ENCODE peak calls at places on chromosomes 2 and 18, in seven cellular contexts. N, H, Q, B, F, Z and D are unnamed samples.

GRCh38 chr2:241966671-241967070 is 97.1 kb downstream of the RTP5 start:
- DNase-seq in Z (no peak), F (no peak), Q (no peak), N (no peak), H (no peak), B (peak), D (peak)

GRCh38 chr2:235468978-235469694 is 24.7 kb upstream of the AGAP1 start:
- DNase-seq in B (peak), Q (no peak), Z (peak), H (peak), N (peak), F (peak), D (no peak)

GRCh38 chr2:44168684-44169154 is at the start of gene PPM1B:
- DNase-seq in Z (no peak), H (peak), F (no peak), Q (peak), B (no peak), N (no peak), D (peak)

GRCh38 chr2:31187166-31187565 is 30.1 kb downstream of the CAPN14 start:
- DNase-seq in N (no peak), Z (no peak), H (no peak), B (no peak), F (no peak), Q (no peak), D (no peak)

GRCh38 chr2:42853571-42854206 is 61.3 kb upstream of the HAAO start:
- DNase-seq in Q (no peak), F (no peak), B (no peak), H (no peak), Z (no peak), N (no peak), D (peak)

GRCh38 chr2:13650586-13651180 is 933.9 kb downstream of the TRIB2 start:
- DNase-seq in Q (no peak), F (no peak), H (no peak), Z (peak), B (no peak), N (no peak), D (no peak)

GRCh38 chr18:76491801-76492668 is 3.0 kb downstream of the ZNF516 start:
- DNase-seq in Z (peak), Q (no peak), F (no peak), B (peak), H (peak), N (peak), D (peak)

GRCh38 chr2:63740943-63741342 is 100.8 kb upstream of the UGP2 start:
- DNase-seq in Z (peak), F (no peak), B (no peak), N (no peak), H (no peak), Q (no peak), D (no peak)

GRCh38 chr2:10072656-10073480 is 7.3 kb downstream of the CYS1 start:
- DNase-seq in Z (peak), N (peak), H (peak), Q (peak), F (peak), B (peak), D (peak)

GRCh38 chr2:237291138-237291792 is 122.7 kb downstream of the COL6A3 start:
- DNase-seq in B (peak), N (peak), H (peak), Z (peak), Q (peak), F (peak), D (no peak)

GRCh38 chr2:118848381-118849225 is 1.2 kb upstream of the EN1 start:
- DNase-seq in B (no peak), Z (no peak), F (no peak), Q (no peak), N (no peak), H (no peak), D (no peak)
- H3K4me3 ChIP-seq in B (no peak), Z (peak), F (no peak), Q (no peak), N (peak), H (no peak), D (no peak)

GRCh38 chr2:177264209-177264538 is 353 bp downstream of the NFE2L2 start:
- DNase-seq in Q (no peak), Z (peak), H (no peak), B (no peak), N (no peak), F (no peak), D (peak)

GRCh38 chr2:177264539-177265385 is at the start of gene NFE2L2:
- DNase-seq in Q (peak), F (peak), H (peak), N (peak), Z (peak), B (peak), D (peak)

GRCh38 chr2:177263451-177264208 is 897 bp downstream of the NFE2L2 start:
- DNase-seq in H (peak), F (peak), Z (peak), N (peak), B (peak), Q (peak), D (peak)

GRCh38 chr2:177265386-177265690 is 811 bp upstream of the NFE2L2 start:
- DNase-seq in N (no peak), Q (no peak), F (peak), Z (peak), H (no peak), B (peak), D (no peak)

DNA sequence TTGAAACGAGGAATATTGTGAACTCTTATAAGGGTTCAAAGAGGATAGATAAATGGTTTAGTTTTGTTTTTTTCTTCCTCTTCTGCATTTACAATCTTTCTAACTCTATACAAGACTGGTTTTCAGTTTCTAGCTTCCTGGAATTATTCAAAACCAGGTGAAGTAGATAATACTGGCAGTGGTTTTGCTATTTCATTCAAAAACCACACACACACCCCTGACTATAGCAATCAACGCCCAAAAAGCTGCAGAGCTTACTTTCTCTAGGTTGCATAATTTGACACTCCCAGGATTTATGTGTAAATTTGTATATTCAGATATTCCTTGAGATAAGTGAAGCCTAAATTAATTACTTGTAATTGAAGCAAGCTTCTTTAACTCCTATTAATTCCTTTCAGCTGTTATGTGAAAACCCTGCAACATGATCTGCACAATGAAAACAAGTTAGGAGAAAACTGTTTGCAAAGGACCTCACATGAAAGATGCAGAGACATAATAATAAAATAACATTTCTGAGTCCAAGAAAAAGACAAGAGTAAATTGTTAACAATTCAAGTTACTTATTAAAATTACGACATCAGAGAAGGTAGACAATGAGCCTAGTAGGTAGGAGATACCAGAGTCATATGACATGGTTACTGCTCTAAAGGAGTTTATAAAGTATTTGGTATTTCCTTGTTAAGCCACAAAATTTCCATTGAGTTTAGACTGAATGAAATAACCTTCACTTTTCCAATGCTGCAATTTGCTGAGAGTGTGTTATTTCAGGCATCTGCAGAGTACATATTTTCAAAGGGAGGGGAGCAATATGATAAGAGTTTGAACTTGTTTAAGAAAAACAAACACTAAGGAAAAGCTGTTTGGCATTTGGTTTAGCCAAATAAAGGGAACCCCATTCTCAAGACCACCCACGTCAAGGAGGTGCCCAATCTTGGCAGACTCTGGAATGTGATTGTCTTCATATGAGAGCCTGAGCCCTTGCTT is 1.6 kb upstream of the NFE2L2 start:
- DNase-seq in B (peak), H (no peak), N (peak), Q (no peak), Z (no peak), F (no peak), D (no peak)
- H3K4me3 ChIP-seq in B (no peak), H (no peak), N (no peak), Q (peak), Z (no peak), F (peak), D (peak)

GRCh38 chr2:12046641-12047040 is 300.2 kb downstream of the LPIN1 start:
- DNase-seq in H (no peak), N (peak), F (no peak), Z (peak), B (peak), Q (no peak), D (no peak)
- H3K4me3 ChIP-seq in H (no peak), N (no peak), F (no peak), Z (no peak), B (no peak), Q (no peak), D (no peak)

GRCh38 chr18:57434536-57435494 is at the start of gene ONECUT2:
- DNase-seq in H (peak), Z (peak), B (peak), Q (peak), N (peak), F (peak), D (peak)
- H3K4me3 ChIP-seq in H (peak), Z (peak), B (peak), Q (peak), N (peak), F (peak), D (peak)

DNA sequence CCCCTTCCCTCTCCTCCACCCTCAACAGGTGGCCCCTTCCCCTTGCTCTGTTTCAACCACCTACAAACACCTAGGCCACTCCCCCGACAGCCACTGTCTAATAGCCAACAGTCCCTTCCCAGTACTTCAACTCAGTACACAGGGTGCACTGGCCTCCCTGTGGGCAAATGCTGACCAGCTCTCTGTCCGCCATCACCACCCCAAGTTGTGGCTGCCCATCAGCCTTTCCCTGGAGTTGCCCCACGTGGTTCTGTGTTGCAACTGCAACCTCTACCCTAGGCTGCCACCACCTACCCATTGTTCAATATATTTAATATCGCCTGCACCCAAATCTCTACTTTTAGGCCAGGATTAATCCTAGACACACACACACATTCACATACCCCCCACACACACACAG is 173.5 kb downstream of the MREG start:
- DNase-seq in B (no peak), H (no peak), N (no peak), F (no peak), Z (no peak), Q (no peak), D (peak)
- H3K4me3 ChIP-seq in B (no peak), H (no peak), N (no peak), F (no peak), Z (no peak), Q (no peak), D (no peak)

GRCh38 chr2:80303006-80303741 is 1.4 kb downstream of the LRRTM1 start:
- DNase-seq in N (no peak), F (peak), Q (peak), H (no peak), Z (peak), B (peak), D (peak)
- H3K4me3 ChIP-seq in N (no peak), F (peak), Q (peak), H (peak), Z (no peak), B (no peak), D (no peak)

GRCh38 chr18:24397694-24398365 is at the start of gene OSBPL1A:
- DNase-seq in Z (peak), B (peak), F (peak), Q (peak), H (peak), N (peak), D (peak)

GRCh38 chr18:24396082-24396623 is 1.5 kb downstream of the OSBPL1A start:
- DNase-seq in Q (no peak), H (no peak), B (no peak), Z (peak), F (no peak), N (no peak), D (no peak)

GRCh38 chr18:24397131-24397693 is 412 bp downstream of the OSBPL1A start:
- DNase-seq in F (peak), Z (peak), N (peak), B (peak), Q (no peak), H (no peak), D (no peak)

GRCh38 chr18:24398515-24398914 is 891 bp upstream of the OSBPL1A start:
- DNase-seq in B (peak), F (peak), N (peak), H (no peak), Z (peak), Q (no peak), D (no peak)

DNA sequence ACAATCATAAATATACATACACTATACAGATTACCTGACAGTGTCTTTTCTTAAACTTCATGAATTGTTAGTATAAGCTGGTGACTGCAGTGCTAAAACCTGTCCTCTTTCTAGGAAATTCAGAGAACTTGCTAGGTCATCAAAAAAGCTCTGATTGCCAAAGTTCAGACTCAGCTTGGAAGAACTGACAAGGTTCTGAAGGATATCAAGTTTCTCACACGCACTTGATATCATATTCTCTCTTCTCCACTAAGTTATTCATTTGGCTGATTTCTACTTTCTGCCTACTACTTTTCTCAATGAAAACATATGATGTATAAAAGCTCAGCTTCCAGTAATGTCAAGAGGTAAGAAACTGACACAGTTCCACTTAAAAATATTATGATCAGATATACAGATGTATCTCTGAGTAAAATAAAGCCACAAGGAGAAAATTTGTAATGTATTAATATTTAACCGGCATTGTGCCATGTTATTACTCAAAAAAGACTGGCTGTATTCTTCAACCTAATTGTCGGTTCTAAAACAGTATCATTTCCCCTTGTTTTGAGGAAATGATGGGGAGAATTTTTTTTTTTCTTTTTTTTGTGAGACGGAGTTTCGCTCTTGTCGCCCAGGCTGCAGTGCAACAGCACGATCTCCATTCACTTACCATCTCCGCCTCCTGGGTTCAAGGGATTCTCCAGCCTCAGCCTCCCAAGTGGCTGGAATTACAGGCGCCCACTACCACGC is 2.4 kb downstream of the OSBPL1A start:
- DNase-seq in Z (peak), Q (no peak), H (no peak), N (no peak), B (no peak), F (no peak), D (no peak)
- H3K4me3 ChIP-seq in Z (no peak), Q (no peak), H (no peak), N (no peak), B (no peak), F (no peak), D (no peak)

GRCh38 chr2:232928564-232929302 is 58.7 kb downstream of the SNORC start:
- DNase-seq in N (no peak), Z (no peak), F (no peak), H (no peak), Q (no peak), B (no peak), D (no peak)
- H3K4me3 ChIP-seq in N (no peak), Z (no peak), F (peak), H (peak), Q (no peak), B (no peak), D (peak)

GRCh38 chr2:56743807-56744206 is 560.0 kb downstream of the CCDC85A start:
- DNase-seq in Z (no peak), Q (no peak), N (no peak), F (no peak), B (no peak), H (no peak), D (no peak)

GRCh38 chr2:56739421-56739820 is 555.6 kb downstream of the CCDC85A start:
- DNase-seq in H (no peak), N (peak), F (no peak), B (peak), Z (no peak), Q (no peak), D (no peak)

GRCh38 chr2:56741601-56742102 is 557.9 kb downstream of the CCDC85A start:
- DNase-seq in B (peak), Z (peak), Q (no peak), H (peak), N (peak), F (peak), D (no peak)
- H3K4me3 ChIP-seq in B (no peak), Z (peak), Q (no peak), H (no peak), N (peak), F (no peak), D (no peak)

GRCh38 chr18:5419601-5420000 is 124.1 kb upstream of the ZBTB14 start:
- DNase-seq in N (no peak), B (no peak), F (no peak), Q (no peak), Z (no peak), H (no peak), D (no peak)

GRCh38 chr18:5422626-5423025 is 121.2 kb downstream of the EPB41L3 start:
- DNase-seq in B (no peak), Z (no peak), N (no peak), Q (no peak), H (no peak), F (no peak), D (no peak)

GRCh38 chr18:5424903-5425302 is 118.9 kb downstream of the EPB41L3 start:
- DNase-seq in Z (peak), F (no peak), Q (no peak), N (peak), H (no peak), B (peak), D (no peak)

GRCh38 chr18:5420909-5421308 is 122.9 kb downstream of the EPB41L3 start:
- DNase-seq in H (no peak), Z (no peak), F (no peak), N (no peak), B (no peak), Q (no peak), D (no peak)

DNA sequence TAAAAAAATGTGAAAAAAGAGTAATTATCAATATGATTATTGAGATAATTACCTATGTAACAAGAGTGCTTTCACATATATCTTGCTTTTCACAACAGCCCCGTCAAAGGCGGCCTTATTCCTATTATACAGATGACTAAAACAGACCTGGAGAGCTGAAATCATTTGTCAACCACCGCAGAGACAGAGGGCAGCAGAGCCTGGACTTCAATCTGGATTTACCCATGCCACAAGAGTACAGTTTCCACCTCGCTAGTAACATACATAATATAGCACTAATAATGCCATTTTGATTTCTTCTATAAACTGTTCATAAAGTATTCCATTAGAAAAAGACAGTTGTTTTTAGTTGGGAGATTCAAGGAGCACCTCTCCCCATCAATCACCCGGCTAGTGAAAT is 121.8 kb downstream of the EPB41L3 start:
- DNase-seq in N (no peak), B (no peak), Z (no peak), Q (no peak), H (no peak), F (no peak), D (no peak)
- H3K4me3 ChIP-seq in N (no peak), B (no peak), Z (no peak), Q (no peak), H (no peak), F (no peak), D (no peak)